ENCODE peak calls at places on chromosome 9, in eight cellular contexts. B, Y, H, O, J, F, M and W are unnamed samples.

GRCh38 chr9:93065321-93065720 is 6.8 kb downstream of the SUSD3 start:
- DNase-seq in F (no peak), M (no peak), J (no peak), B (no peak), Y (no peak), O (no peak), H (no peak), W (no peak)

GRCh38 chr9:107024193-107024592 is 161.2 kb downstream of the ZNF462 start:
- DNase-seq in F (peak; percentile 16), M (no peak), B (no peak), Y (no peak), J (no peak), O (no peak), H (no peak), W (no peak)

GRCh38 chr9:134622896-134623407 is 18.7 kb upstream of the COL5A1 start:
- DNase-seq in F (no peak), B (no peak), J (no peak), Y (no peak), H (no peak), O (no peak), M (no peak), W (no peak)

GRCh38 chr9:137075275-137075775 is 2.0 kb upstream of the UAP1L1 start:
- DNase-seq in M (no peak), O (no peak), J (no peak), H (no peak), F (no peak), B (no peak), Y (no peak), W (no peak)

GRCh38 chr9:136725612-136726011 is 13.2 kb downstream of the DIPK1B start:
- DNase-seq in O (no peak), F (peak; percentile 89), Y (no peak), M (no peak), H (no peak), J (no peak), B (no peak), W (no peak)

GRCh38 chr9:36328798-36329411 is 70.7 kb upstream of the GNE start:
- DNase-seq in Y (peak; percentile 57), O (no peak), M (no peak), J (no peak), F (peak; percentile 75), B (no peak), H (no peak), W (peak; percentile 69)

GRCh38 chr9:124794902-124795491 is 18.1 kb downstream of the OLFML2A start:
- DNase-seq in M (no peak), Y (no peak), F (no peak), H (no peak), B (no peak), J (no peak), O (peak; percentile 48), W (peak; percentile 77)

GRCh38 chr9:97502222-97502983 is 937 bp downstream of the TMOD1 start:
- DNase-seq in J (peak; percentile 36), Y (peak; percentile 49), M (no peak), H (no peak), O (no peak), F (peak; percentile 5), B (peak; percentile 61), W (no peak)

GRCh38 chr9:78292716-78293497 is 4.0 kb upstream of the PSAT1 start:
- DNase-seq in J (no peak), H (no peak), B (no peak), Y (no peak), M (no peak), O (no peak), F (no peak), W (no peak)

GRCh38 chr9:122180633-122181032 is 20.9 kb downstream of the MORN5 start:
- DNase-seq in B (no peak), M (no peak), F (peak; percentile 88), J (no peak), H (no peak), Y (no peak), O (no peak), W (peak; percentile 74)

GRCh38 chr9:76644171-76644570 is 120.1 kb upstream of the PCA3 start:
- DNase-seq in J (no peak), M (no peak), F (no peak), O (no peak), H (no peak), Y (no peak), B (no peak), W (no peak)

GRCh38 chr9:7777776-7778175 is 21.8 kb downstream of the DMAC1 start:
- DNase-seq in Y (no peak), H (no peak), B (no peak), J (no peak), O (no peak), F (no peak), M (no peak), W (peak; percentile 73)

GRCh38 chr9:123267481-123268239 is 726 bp downstream of the STRBP start:
- DNase-seq in F (no peak), Y (no peak), J (no peak), O (peak; percentile 32), M (no peak), H (no peak), B (peak; percentile 33), W (peak; percentile 12)

GRCh38 chr9:125747053-125747764 is at the start of gene PBX3:
- DNase-seq in F (peak; percentile 38), M (peak; percentile 34), Y (peak; percentile 45), O (peak; percentile 60), B (peak; percentile 75), J (peak; percentile 62), H (no peak), W (peak; percentile 60)

GRCh38 chr9:23784962-23785361 is 41.1 kb downstream of the ELAVL2 start:
- DNase-seq in J (no peak), H (no peak), Y (no peak), B (no peak), M (no peak), O (no peak), F (no peak), W (no peak)

GRCh38 chr9:131020388-131020787 is 11.4 kb downstream of the LAMC3 start:
- DNase-seq in Y (no peak), O (no peak), F (peak; percentile 91), M (no peak), B (no peak), J (no peak), H (no peak), W (no peak)

GRCh38 chr9:16864741-16865434 is 5.6 kb downstream of the BNC2 start:
- DNase-seq in O (no peak), Y (no peak), F (peak; percentile 59), J (no peak), M (no peak), B (no peak), H (no peak), W (no peak)

GRCh38 chr9:29806941-29807625 is 2233.8 kb upstream of the C9orf72 start:
- DNase-seq in B (no peak), F (no peak), M (no peak), Y (no peak), O (no peak), J (no peak), H (no peak), W (no peak)

GRCh38 chr9:3478549-3478953 is 47.2 kb downstream of the RFX3 start:
- DNase-seq in J (no peak), M (no peak), O (no peak), B (no peak), Y (no peak), H (no peak), F (peak; percentile 25), W (peak; percentile 43)

GRCh38 chr9:89883401-89884341 is 278.9 kb downstream of the GADD45G start:
- DNase-seq in J (no peak), M (no peak), F (no peak), O (peak; percentile 11), Y (no peak), B (no peak), H (no peak), W (no peak)

GRCh38 chr9:110161940-110162339 is 46.0 kb downstream of the C9orf152 start:
- DNase-seq in O (no peak), F (no peak), M (no peak), H (no peak), B (no peak), Y (no peak), J (no peak), W (no peak)

GRCh38 chr9:135060461-135061116 is 26.9 kb upstream of the OLFM1 start:
- DNase-seq in M (no peak), B (no peak), F (no peak), H (no peak), J (no peak), O (no peak), Y (no peak), W (no peak)